ENCODE peak calls at places on chromosomes 6 and 20, in seven cellular contexts. R is H7, U is body of pancreas, I is HCEC 1CT, S is HCT116, F is HuH-7.5, V is ureter. Q is an unnamed sample.

GRCh38 chr20:45153147-45153546 is 21.6 kb upstream of the PI3 start:
- DNase-seq in U (no peak), S (no peak), F (no peak), V (no peak), R (no peak), I (no peak), Q (no peak)

GRCh38 chr20:50226093-50226974 is 35.7 kb downstream of the CEBPB start:
- DNase-seq in V (no peak), R (no peak), I (peak), F (no peak), S (no peak), U (peak), Q (no peak)

GRCh38 chr6:7763896-7764295 is 38.0 kb downstream of the BMP6 start:
- DNase-seq in I (no peak), R (no peak), S (no peak), U (no peak), F (no peak), V (no peak), Q (no peak)

GRCh38 chr6:157521665-157522335 is 140.8 kb downstream of the ZDHHC14 start:
- DNase-seq in F (no peak), S (no peak), I (no peak), U (no peak), R (no peak), V (no peak), Q (no peak)

GRCh38 chr6:158324136-158324535 is 11.9 kb downstream of the TULP4 start:
- DNase-seq in I (no peak), S (no peak), V (no peak), U (no peak), F (no peak), R (no peak), Q (no peak)

GRCh38 chr6:150361876-150362275 is 6.9 kb upstream of the IYD start:
- DNase-seq in I (no peak), U (no peak), V (no peak), F (no peak), S (no peak), R (no peak), Q (no peak)

GRCh38 chr20:61682998-61683681 is 382.5 kb downstream of the TAF4 start:
- DNase-seq in F (no peak), V (no peak), S (no peak), I (no peak), U (no peak), R (no peak), Q (no peak)

GRCh38 chr20:37611346-37611745 is 82.5 kb upstream of the CTNNBL1 start:
- DNase-seq in V (no peak), S (no peak), U (no peak), I (no peak), F (no peak), R (no peak), Q (no peak)

GRCh38 chr20:23637282-23638221 is at the start of gene CST3:
- DNase-seq in S (peak), R (peak), U (peak), V (peak), F (peak), I (peak), Q (peak)

GRCh38 chr20:4937422-4938319 is 63.6 kb downstream of the SLC23A2 start:
- DNase-seq in R (no peak), V (no peak), S (no peak), I (no peak), U (peak), F (no peak), Q (no peak)

GRCh38 chr6:15066433-15067337 is 179.2 kb upstream of the JARID2 start:
- DNase-seq in R (no peak), F (no peak), S (no peak), V (peak), I (peak), U (peak), Q (no peak)

GRCh38 chr6:149129401-149130077 is 188.0 kb upstream of the TAB2 start:
- DNase-seq in F (no peak), I (peak), V (no peak), R (no peak), S (no peak), U (peak), Q (no peak)

GRCh38 chr6:152598858-152599537 is 38.2 kb downstream of the SYNE1 start:
- DNase-seq in R (no peak), V (no peak), U (no peak), F (no peak), S (no peak), I (no peak), Q (no peak)

GRCh38 chr6:22072939-22073338 is 223.9 kb downstream of the PRL start:
- DNase-seq in F (no peak), V (no peak), I (no peak), U (no peak), S (no peak), R (no peak), Q (no peak)

GRCh38 chr6:166556871-166557322 is 29.6 kb downstream of the RAMACL start:
- DNase-seq in R (no peak), U (peak), F (no peak), V (peak), I (peak), S (peak), Q (peak)

GRCh38 chr6:145904391-145904790 is 59.8 kb downstream of the SHPRH start:
- DNase-seq in R (no peak), F (no peak), U (no peak), V (no peak), S (no peak), I (no peak), Q (no peak)

GRCh38 chr20:15582146-15582776 is 991.0 kb downstream of the KIF16B start:
- DNase-seq in S (no peak), F (no peak), U (no peak), R (no peak), I (no peak), V (no peak), Q (no peak)

GRCh38 chr6:46473866-46474265 is 17.4 kb downstream of the RCAN2 start:
- DNase-seq in I (peak), R (no peak), S (no peak), U (no peak), V (no peak), F (no peak), Q (no peak)

GRCh38 chr20:1567392-1568165 is 10.1 kb upstream of the SIRPD start:
- DNase-seq in R (peak), V (no peak), U (peak), F (no peak), S (peak), I (peak), Q (peak)

GRCh38 chr6:56911847-56912246 is 43.1 kb upstream of the BEND6 start:
- DNase-seq in I (peak), U (no peak), V (no peak), R (no peak), F (no peak), S (peak), Q (no peak)

GRCh38 chr6:158040051-158040803 is 58.6 kb downstream of the SYNJ2 start:
- DNase-seq in F (peak), U (peak), S (peak), R (no peak), V (no peak), I (peak), Q (peak)

GRCh38 chr6:101401792-101402617 is 8.5 kb downstream of the GRIK2 start:
- DNase-seq in S (no peak), F (no peak), I (peak), V (no peak), U (no peak), R (peak), Q (no peak)

GRCh38 chr6:58198301-58198700 is 880.9 kb downstream of the PRIM2 start:
- DNase-seq in R (no peak), U (no peak), I (peak), S (no peak), V (no peak), F (no peak), Q (no peak)

GRCh38 chr6:148770408-148771211 is 23.8 kb downstream of the UST start:
- DNase-seq in F (no peak), S (no peak), R (no peak), I (no peak), U (no peak), V (no peak), Q (no peak)

GRCh38 chr20:44644384-44645131 is 6.9 kb downstream of the ADA start:
- DNase-seq in F (no peak), R (no peak), I (no peak), U (no peak), V (no peak), S (no peak), Q (no peak)

GRCh38 chr6:29967379-29968010 is 25.2 kb downstream of the HLA-A start:
- DNase-seq in V (no peak), F (no peak), I (peak), S (peak), U (peak), R (no peak), Q (peak)

GRCh38 chr20:46071573-46071972 is 18.2 kb downstream of the NCOA5 start:
- DNase-seq in I (no peak), R (no peak), V (no peak), U (no peak), S (no peak), F (no peak), Q (no peak)

GRCh38 chr20:62066339-62066982 is 780 bp upstream of the TAF4 start:
- DNase-seq in V (peak), I (no peak), F (peak), U (peak), R (peak), S (no peak), Q (peak)

GRCh38 chr20:32316667-32317066 is 39.2 kb downstream of the KIF3B start:
- DNase-seq in R (no peak), S (no peak), I (no peak), U (peak), V (no peak), F (no peak), Q (no peak)

Q was measured in NCI-H460.